ENCODE peak calls at places on chromosomes 11 and 22, in nine cellular contexts. One of them, this sample, is unnamed.

GRCh38 chr11:76228122-76229000 is 22.1 kb upstream of the WNT11 start:
- DNase-seq in CD8-positive, alpha-beta memory T cell: no peak
- DNase-seq in spleen: no peak
- DNase-seq in pancreas: no peak
- DNase-seq in EL: no peak
- DNase-seq in SK-N-MC: no peak
- DNase-seq in stimulated activated naive CD4-positive, alpha-beta T cell treated with Interleukin-2 at 50 U/mL for 16 hours: no peak
- DNase-seq in WTC11: no peak
- DNase-seq in stimulated activated CD4-positive, alpha-beta T cell treated with anti-CD3 and anti-CD28 coated beads, Interleukin-2, amount 100 ng/mL, for 4 hours: no peak
- DNase-seq in this sample: no peak

GRCh38 chr11:35139883-35140282 is 912 bp downstream of the CD44 start:
- DNase-seq in WTC11: no peak
- DNase-seq in stimulated activated CD4-positive, alpha-beta T cell treated with anti-CD3 and anti-CD28 coated beads, Interleukin-2, amount 100 ng/mL, for 4 hours: no peak
- DNase-seq in stimulated activated naive CD4-positive, alpha-beta T cell treated with Interleukin-2 at 50 U/mL for 16 hours: no peak
- DNase-seq in EL: peak
- DNase-seq in CD8-positive, alpha-beta memory T cell: no peak
- DNase-seq in spleen: no peak
- DNase-seq in pancreas: no peak
- DNase-seq in SK-N-MC: no peak
- DNase-seq in this sample: peak

GRCh38 chr11:10900686-10901415 is 43.0 kb upstream of the ZBED5 start:
- DNase-seq in pancreas: no peak
- DNase-seq in WTC11: no peak
- DNase-seq in stimulated activated CD4-positive, alpha-beta T cell treated with anti-CD3 and anti-CD28 coated beads, Interleukin-2, amount 100 ng/mL, for 4 hours: no peak
- DNase-seq in stimulated activated naive CD4-positive, alpha-beta T cell treated with Interleukin-2 at 50 U/mL for 16 hours: no peak
- DNase-seq in spleen: no peak
- DNase-seq in EL: no peak
- DNase-seq in CD8-positive, alpha-beta memory T cell: no peak
- DNase-seq in SK-N-MC: no peak
- DNase-seq in this sample: peak

GRCh38 chr11:19191530-19192169 is 10.1 kb downstream of the CSRP3 start:
- DNase-seq in stimulated activated naive CD4-positive, alpha-beta T cell treated with Interleukin-2 at 50 U/mL for 16 hours: no peak
- DNase-seq in SK-N-MC: no peak
- DNase-seq in pancreas: peak
- DNase-seq in CD8-positive, alpha-beta memory T cell: no peak
- DNase-seq in stimulated activated CD4-positive, alpha-beta T cell treated with anti-CD3 and anti-CD28 coated beads, Interleukin-2, amount 100 ng/mL, for 4 hours: no peak
- DNase-seq in WTC11: no peak
- DNase-seq in spleen: no peak
- DNase-seq in EL: no peak
- DNase-seq in this sample: no peak

GRCh38 chr11:120137611-120138521 is at the start of gene TRIM29:
- DNase-seq in pancreas: no peak
- DNase-seq in SK-N-MC: no peak
- DNase-seq in WTC11: no peak
- DNase-seq in CD8-positive, alpha-beta memory T cell: no peak
- DNase-seq in stimulated activated CD4-positive, alpha-beta T cell treated with anti-CD3 and anti-CD28 coated beads, Interleukin-2, amount 100 ng/mL, for 4 hours: no peak
- DNase-seq in EL: no peak
- DNase-seq in stimulated activated naive CD4-positive, alpha-beta T cell treated with Interleukin-2 at 50 U/mL for 16 hours: no peak
- DNase-seq in spleen: peak
- DNase-seq in this sample: no peak

GRCh38 chr11:46674463-46675287 is 25.7 kb downstream of the ARHGAP1 start:
- DNase-seq in WTC11: peak
- DNase-seq in spleen: peak
- DNase-seq in pancreas: no peak
- DNase-seq in SK-N-MC: peak
- DNase-seq in EL: no peak
- DNase-seq in stimulated activated naive CD4-positive, alpha-beta T cell treated with Interleukin-2 at 50 U/mL for 16 hours: no peak
- DNase-seq in CD8-positive, alpha-beta memory T cell: no peak
- DNase-seq in stimulated activated CD4-positive, alpha-beta T cell treated with anti-CD3 and anti-CD28 coated beads, Interleukin-2, amount 100 ng/mL, for 4 hours: no peak
- DNase-seq in this sample: peak

GRCh38 chr11:106990322-106990721 is 28.0 kb downstream of the GUCY1A2 start:
- DNase-seq in stimulated activated naive CD4-positive, alpha-beta T cell treated with Interleukin-2 at 50 U/mL for 16 hours: no peak
- DNase-seq in WTC11: peak
- DNase-seq in EL: no peak
- DNase-seq in pancreas: no peak
- DNase-seq in stimulated activated CD4-positive, alpha-beta T cell treated with anti-CD3 and anti-CD28 coated beads, Interleukin-2, amount 100 ng/mL, for 4 hours: no peak
- DNase-seq in spleen: peak
- DNase-seq in CD8-positive, alpha-beta memory T cell: no peak
- DNase-seq in SK-N-MC: no peak
- DNase-seq in this sample: no peak

GRCh38 chr22:36366291-36366708 is 21.5 kb downstream of the MYH9 start:
- DNase-seq in spleen: no peak
- DNase-seq in EL: no peak
- DNase-seq in pancreas: no peak
- DNase-seq in stimulated activated CD4-positive, alpha-beta T cell treated with anti-CD3 and anti-CD28 coated beads, Interleukin-2, amount 100 ng/mL, for 4 hours: no peak
- DNase-seq in stimulated activated naive CD4-positive, alpha-beta T cell treated with Interleukin-2 at 50 U/mL for 16 hours: no peak
- DNase-seq in SK-N-MC: no peak
- DNase-seq in CD8-positive, alpha-beta memory T cell: no peak
- DNase-seq in WTC11: no peak
- DNase-seq in this sample: peak

GRCh38 chr11:64117763-64118459 is 48.0 kb downstream of the MACROD1 start:
- DNase-seq in SK-N-MC: no peak
- DNase-seq in EL: no peak
- DNase-seq in stimulated activated CD4-positive, alpha-beta T cell treated with anti-CD3 and anti-CD28 coated beads, Interleukin-2, amount 100 ng/mL, for 4 hours: no peak
- DNase-seq in stimulated activated naive CD4-positive, alpha-beta T cell treated with Interleukin-2 at 50 U/mL for 16 hours: no peak
- DNase-seq in WTC11: no peak
- DNase-seq in pancreas: no peak
- DNase-seq in CD8-positive, alpha-beta memory T cell: no peak
- DNase-seq in spleen: no peak
- DNase-seq in this sample: no peak

GRCh38 chr11:107014871-107015270 is 3.4 kb downstream of the GUCY1A2 start:
- DNase-seq in stimulated activated CD4-positive, alpha-beta T cell treated with anti-CD3 and anti-CD28 coated beads, Interleukin-2, amount 100 ng/mL, for 4 hours: no peak
- DNase-seq in SK-N-MC: no peak
- DNase-seq in pancreas: no peak
- DNase-seq in CD8-positive, alpha-beta memory T cell: no peak
- DNase-seq in spleen: no peak
- DNase-seq in EL: peak
- DNase-seq in stimulated activated naive CD4-positive, alpha-beta T cell treated with Interleukin-2 at 50 U/mL for 16 hours: no peak
- DNase-seq in WTC11: no peak
- DNase-seq in this sample: peak

GRCh38 chr11:9362393-9362863 is 22.0 kb upstream of the IPO7 start:
- DNase-seq in pancreas: no peak
- DNase-seq in spleen: no peak
- DNase-seq in stimulated activated naive CD4-positive, alpha-beta T cell treated with Interleukin-2 at 50 U/mL for 16 hours: no peak
- DNase-seq in stimulated activated CD4-positive, alpha-beta T cell treated with anti-CD3 and anti-CD28 coated beads, Interleukin-2, amount 100 ng/mL, for 4 hours: no peak
- DNase-seq in WTC11: no peak
- DNase-seq in EL: no peak
- DNase-seq in SK-N-MC: no peak
- DNase-seq in CD8-positive, alpha-beta memory T cell: no peak
- DNase-seq in this sample: peak

GRCh38 chr11:106466441-106467190 is 389.2 kb downstream of the AASDHPPT start:
- DNase-seq in WTC11: no peak
- DNase-seq in SK-N-MC: no peak
- DNase-seq in spleen: no peak
- DNase-seq in stimulated activated naive CD4-positive, alpha-beta T cell treated with Interleukin-2 at 50 U/mL for 16 hours: no peak
- DNase-seq in stimulated activated CD4-positive, alpha-beta T cell treated with anti-CD3 and anti-CD28 coated beads, Interleukin-2, amount 100 ng/mL, for 4 hours: no peak
- DNase-seq in pancreas: no peak
- DNase-seq in CD8-positive, alpha-beta memory T cell: no peak
- DNase-seq in EL: peak
- DNase-seq in this sample: peak

GRCh38 chr11:102266111-102266510 is 51.2 kb upstream of the BIRC3 start:
- DNase-seq in spleen: no peak
- DNase-seq in CD8-positive, alpha-beta memory T cell: no peak
- DNase-seq in EL: no peak
- DNase-seq in stimulated activated CD4-positive, alpha-beta T cell treated with anti-CD3 and anti-CD28 coated beads, Interleukin-2, amount 100 ng/mL, for 4 hours: no peak
- DNase-seq in pancreas: no peak
- DNase-seq in SK-N-MC: no peak
- DNase-seq in stimulated activated naive CD4-positive, alpha-beta T cell treated with Interleukin-2 at 50 U/mL for 16 hours: no peak
- DNase-seq in WTC11: no peak
- DNase-seq in this sample: no peak

GRCh38 chr11:95453616-95454118 is 222.7 kb upstream of the SESN3 start:
- DNase-seq in pancreas: peak
- DNase-seq in stimulated activated naive CD4-positive, alpha-beta T cell treated with Interleukin-2 at 50 U/mL for 16 hours: no peak
- DNase-seq in EL: no peak
- DNase-seq in stimulated activated CD4-positive, alpha-beta T cell treated with anti-CD3 and anti-CD28 coated beads, Interleukin-2, amount 100 ng/mL, for 4 hours: no peak
- DNase-seq in WTC11: no peak
- DNase-seq in SK-N-MC: no peak
- DNase-seq in spleen: no peak
- DNase-seq in CD8-positive, alpha-beta memory T cell: no peak
- DNase-seq in this sample: no peak

GRCh38 chr11:126918556-126918955 is 82.0 kb downstream of the KIRREL3 start:
- DNase-seq in CD8-positive, alpha-beta memory T cell: no peak
- DNase-seq in stimulated activated CD4-positive, alpha-beta T cell treated with anti-CD3 and anti-CD28 coated beads, Interleukin-2, amount 100 ng/mL, for 4 hours: no peak
- DNase-seq in stimulated activated naive CD4-positive, alpha-beta T cell treated with Interleukin-2 at 50 U/mL for 16 hours: no peak
- DNase-seq in WTC11: no peak
- DNase-seq in pancreas: no peak
- DNase-seq in spleen: no peak
- DNase-seq in SK-N-MC: no peak
- DNase-seq in EL: peak
- DNase-seq in this sample: peak

GRCh38 chr11:79932612-79933011 is 491.8 kb upstream of the TENM4 start:
- DNase-seq in WTC11: no peak
- DNase-seq in EL: no peak
- DNase-seq in CD8-positive, alpha-beta memory T cell: no peak
- DNase-seq in stimulated activated naive CD4-positive, alpha-beta T cell treated with Interleukin-2 at 50 U/mL for 16 hours: no peak
- DNase-seq in pancreas: no peak
- DNase-seq in spleen: no peak
- DNase-seq in stimulated activated CD4-positive, alpha-beta T cell treated with anti-CD3 and anti-CD28 coated beads, Interleukin-2, amount 100 ng/mL, for 4 hours: no peak
- DNase-seq in SK-N-MC: no peak
- DNase-seq in this sample: no peak

This sample was measured in M059J.